ENCODE peak calls at places on chromosomes 7 and 10, in six cellular contexts. W is HL-60, I is sigmoid colon, J is spleen, D is H1, M is GM23338. R is an unnamed sample.

GRCh38 chr7:220151-220841 is 27.9 kb downstream of the FAM20C start:
- DNase-seq in D (no peak), I (no peak), J (no peak), W (no peak), M (peak), R (no peak)

GRCh38 chr10:71368639-71369038 is 28.1 kb upstream of the CDH23 start:
- DNase-seq in J (no peak), W (no peak), D (no peak), M (peak), I (no peak), R (no peak)

GRCh38 chr10:112250555-112250954 is 32.6 kb upstream of the TECTB start:
- DNase-seq in D (no peak), W (no peak), I (no peak), M (no peak), J (no peak), R (no peak)

GRCh38 chr7:44743750-44744149 is 4.9 kb upstream of the ZMIZ2 start:
- DNase-seq in I (no peak), J (no peak), W (no peak), D (no peak), M (no peak), R (no peak)

GRCh38 chr10:33334839-33335549 is 527 bp upstream of the NRP1 start:
- DNase-seq in M (peak), D (no peak), I (peak), W (peak), J (peak), R (peak)

GRCh38 chr7:140640727-140641531 is at the start of gene DENND2A:
- DNase-seq in D (no peak), J (peak), M (peak), I (peak), W (no peak), R (peak)

GRCh38 chr10:23331567-23332290 is 12.9 kb downstream of the C10orf67 start:
- DNase-seq in D (no peak), I (no peak), W (no peak), M (no peak), J (no peak), R (no peak)

GRCh38 chr10:34723746-34724145 is 91.3 kb downstream of the PARD3 start:
- DNase-seq in M (peak), W (no peak), D (no peak), J (no peak), I (no peak), R (peak)

GRCh38 chr10:83961620-83962019 is 177.7 kb upstream of the GHITM start:
- DNase-seq in J (no peak), D (no peak), W (no peak), I (no peak), M (peak), R (no peak)

GRCh38 chr10:47458466-47459154 is 25.3 kb downstream of the ANXA8 start:
- DNase-seq in M (no peak), I (no peak), J (no peak), W (no peak), D (no peak), R (no peak)

GRCh38 chr7:51275532-51275931 is 41.1 kb downstream of the COBL start:
- DNase-seq in D (no peak), I (no peak), M (no peak), J (no peak), W (no peak), R (no peak)

GRCh38 chr7:87934699-87935372 is 785 bp downstream of the ADAM22 start:
- DNase-seq in W (no peak), D (no peak), M (peak), I (no peak), J (peak), R (peak)

GRCh38 chr7:76408121-76408560 is 1.4 kb downstream of the SSC4D start:
- DNase-seq in W (no peak), I (no peak), D (no peak), M (no peak), J (no peak), R (no peak)

GRCh38 chr7:113831509-113831908 is 87.3 kb downstream of the PPP1R3A start:
- DNase-seq in D (no peak), J (no peak), I (no peak), M (peak), W (no peak), R (no peak)

GRCh38 chr7:108568801-108569380 is 615 bp downstream of the THAP5 start:
- DNase-seq in J (no peak), M (no peak), W (no peak), D (no peak), I (no peak), R (no peak)

GRCh38 chr10:117382831-117383230 is 7.6 kb upstream of the PDZD8 start:
- DNase-seq in J (no peak), I (no peak), M (no peak), D (no peak), W (no peak), R (no peak)

DNA sequence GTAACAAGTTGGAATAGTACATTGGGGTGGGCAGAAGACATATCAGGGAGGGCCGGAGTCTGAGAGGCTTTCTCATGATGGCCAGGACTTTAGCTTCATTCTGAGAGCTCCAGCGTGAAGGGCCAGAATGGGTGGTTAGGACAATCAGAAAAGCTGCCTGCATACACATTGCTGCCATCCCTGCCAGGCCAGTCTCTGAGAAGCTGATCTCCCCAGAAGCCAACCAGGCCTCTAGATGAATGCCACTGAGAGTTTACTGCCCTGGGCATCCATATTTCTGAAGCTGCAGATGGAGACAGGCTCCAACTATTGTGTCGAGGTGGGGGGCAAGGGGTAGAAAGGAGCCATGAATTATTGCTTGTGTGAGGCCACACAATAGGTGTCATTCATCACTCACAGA is 32.0 kb upstream of the ARHGAP22 start:
- DNase-seq in W (no peak), I (no peak), M (no peak), J (no peak), D (no peak), R (no peak)
- H3K27ac ChIP-seq in W (no peak), I (no peak), M (no peak), J (no peak), D (no peak), R (no peak)

DNA sequence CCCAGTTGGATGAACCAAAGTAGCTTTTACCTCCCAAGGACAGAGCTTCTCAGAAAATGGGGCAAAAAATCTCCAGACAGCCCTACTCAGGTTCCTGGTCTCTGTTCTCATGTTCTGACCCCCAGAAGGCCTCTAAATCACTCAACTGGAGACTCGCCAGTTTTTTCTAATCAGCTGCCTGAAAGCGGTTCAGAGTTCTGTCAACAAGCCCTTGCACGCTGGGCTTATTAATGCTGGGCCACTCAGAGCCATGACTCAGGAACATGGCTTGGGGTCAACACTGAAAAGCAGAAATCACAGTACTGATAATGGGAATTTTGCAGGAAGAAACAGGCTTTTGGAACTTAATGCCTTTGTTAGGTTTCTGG is 15.3 kb downstream of the ECHDC3 start:
- DNase-seq in J (no peak), I (peak), D (no peak), W (no peak), M (no peak), R (no peak)
- TF ChIP-seq POLR2AphosphoS5 in J (no peak), I (no peak), D (no peak), W (no peak), M (no peak), R (no peak)

GRCh38 chr10:120431356-120431755 is 25.7 kb upstream of the PLPP4 start:
- DNase-seq in D (no peak), M (no peak), I (no peak), J (no peak), W (no peak), R (no peak)
- H3K27ac ChIP-seq in D (no peak), M (no peak), I (no peak), J (no peak), W (no peak), R (no peak)

GRCh38 chr7:19209297-19209696 is 64.1 kb upstream of the FERD3L start:
- DNase-seq in M (no peak), W (no peak), I (no peak), D (no peak), J (no peak), R (no peak)
- TF ChIP-seq POLR2AphosphoS5 in M (no peak), W (no peak), I (no peak), D (no peak), J (no peak), R (no peak)

GRCh38 chr10:29595146-29595545 is 39.6 kb downstream of the SVIL start:
- DNase-seq in I (no peak), J (no peak), M (no peak), W (no peak), D (no peak), R (no peak)
- H3K27ac ChIP-seq in I (peak), J (no peak), M (no peak), W (no peak), D (no peak), R (no peak)

GRCh38 chr7:82331234-82331633 is 112.3 kb downstream of the CACNA2D1 start:
- DNase-seq in I (no peak), D (no peak), J (no peak), M (no peak), W (no peak), R (no peak)
- TF ChIP-seq POLR2AphosphoS5 in I (no peak), D (no peak), J (no peak), M (no peak), W (no peak), R (no peak)

R was measured in transverse colon.